ENCODE peak calls at places on chromosomes 13 and 19, in four cellular contexts. H is K562, X is GM12878, C is HepG2. L is an unnamed sample.

GRCh38 chr19:15374105-15374651 is 5.4 kb downstream of the AKAP8 start:
- DNase-seq in C (no peak), H (no peak), X (no peak), L (no peak)

GRCh38 chr19:45163156-45163555 is 2.4 kb upstream of the NKPD1 start:
- DNase-seq in H (no peak), X (no peak), C (no peak), L (no peak)

GRCh38 chr13:25247345-25247744 is 39.9 kb downstream of the MTMR6 start:
- DNase-seq in X (no peak), H (no peak), C (no peak), L (no peak)

GRCh38 chr19:57192064-57192395 is 730 bp downstream of the ZNF264 start:
- DNase-seq in X (no peak), H (no peak), C (no peak), L (no peak)

GRCh38 chr13:102039264-102039663 is 362.6 kb downstream of the FGF14 start:
- DNase-seq in H (no peak), C (no peak), X (no peak), L (no peak)

GRCh38 chr19:17103177-17103576 is 27.6 kb downstream of the MYO9B start:
- DNase-seq in C (peak), X (no peak), H (peak), L (no peak)

GRCh38 chr19:46602392-46603194 is 1.5 kb downstream of the CALM3 start:
- DNase-seq in H (no peak), X (no peak), C (no peak), L (no peak)

GRCh38 chr19:5694167-5694951 is 4.3 kb downstream of the RPL36 start:
- DNase-seq in H (no peak), C (no peak), X (no peak), L (no peak)

GRCh38 chr19:14147797-14148605 is 11.6 kb upstream of the ASF1B start:
- DNase-seq in C (peak), H (peak), X (no peak), L (no peak)

GRCh38 chr19:8490395-8490760 is 12.1 kb downstream of the PRAM1 start:
- DNase-seq in C (no peak), H (no peak), X (no peak), L (no peak)

GRCh38 chr19:55472463-55472862 is 4.0 kb upstream of the ZNF628 start:
- DNase-seq in H (no peak), X (no peak), C (peak), L (no peak)

GRCh38 chr13:95245072-95245471 is 56.2 kb downstream of the ABCC4 start:
- DNase-seq in C (no peak), X (no peak), H (no peak), L (no peak)

GRCh38 chr13:78606471-78607408 is 3.4 kb upstream of the POU4F1 start:
- DNase-seq in X (no peak), H (no peak), C (no peak), L (no peak)

GRCh38 chr19:54616840-54617560 is 13.3 kb upstream of the LILRB1 start:
- DNase-seq in H (no peak), X (peak), C (no peak), L (no peak)

GRCh38 chr13:77980592-77980991 is 62.0 kb upstream of the EDNRB start:
- DNase-seq in H (no peak), C (no peak), X (no peak), L (no peak)

GRCh38 chr13:110363009-110363408 is 55.9 kb downstream of the COL4A2 start:
- DNase-seq in X (no peak), H (no peak), C (no peak), L (no peak)

GRCh38 chr19:41376998-41377365 is 649 bp downstream of the TMEM91 start:
- DNase-seq in H (no peak), C (no peak), X (no peak), L (no peak)

GRCh38 chr13:89514534-89515312 is 1832.8 kb upstream of the MIR17HG start:
- DNase-seq in H (no peak), X (no peak), C (peak), L (peak)

GRCh38 chr19:679418-680286 is 3.5 kb downstream of the FSTL3 start:
- DNase-seq in H (peak), X (no peak), C (no peak), L (no peak)

GRCh38 chr13:94444826-94445225 is 34.7 kb downstream of the DCT start:
- DNase-seq in C (no peak), H (no peak), X (no peak), L (no peak)

GRCh38 chr13:114279770-114280169 is 1.6 kb upstream of the UPF3A start:
- DNase-seq in H (no peak), C (no peak), X (no peak), L (no peak)

GRCh38 chr13:33745370-33746324 is 72.3 kb upstream of the RFC3 start:
- DNase-seq in H (no peak), X (no peak), C (no peak), L (no peak)

GRCh38 chr19:43699506-43700367 is 16.1 kb upstream of the IRGC start:
- DNase-seq in C (no peak), H (no peak), X (no peak), L (no peak)

GRCh38 chr19:311813-312261 is 20.6 kb upstream of the PLPP2 start:
- DNase-seq in C (no peak), X (no peak), H (no peak), L (no peak)

GRCh38 chr19:10637894-10638293 is 12.5 kb downstream of the SLC44A2 start:
- DNase-seq in C (no peak), H (no peak), X (no peak), L (no peak)

GRCh38 chr19:49863254-49863934 is 4.0 kb downstream of the PNKP start:
- DNase-seq in C (no peak), H (no peak), X (no peak), L (no peak)

GRCh38 chr19:9934132-9934950 is 2.0 kb downstream of the OLFM2 start:
- DNase-seq in X (no peak), H (peak), C (peak), L (no peak)

GRCh38 chr13:21216332-21216731 is 39.9 kb downstream of the MRPL57 start:
- DNase-seq in H (no peak), C (no peak), X (no peak), L (no peak)

GRCh38 chr19:40908981-40909380 is 26.9 kb upstream of the CYP2A7 start:
- DNase-seq in C (no peak), X (no peak), H (no peak), L (no peak)

GRCh38 chr13:24196593-24197197 is 36.2 kb downstream of the SPATA13 start:
- DNase-seq in H (no peak), X (no peak), C (no peak), L (no peak)

GRCh38 chr19:35223856-35224505 is 4.6 kb downstream of the FAM187B start:
- DNase-seq in C (no peak), H (no peak), X (no peak), L (no peak)

GRCh38 chr19:45613926-45614725 is 12.1 kb upstream of the GPR4 start:
- DNase-seq in C (no peak), H (no peak), X (peak), L (no peak)

GRCh38 chr19:55089279-55089944 is 13.7 kb downstream of the EPS8L1 start:
- DNase-seq in X (no peak), H (no peak), C (no peak), L (no peak)

GRCh38 chr13:34762312-34762711 is 179.8 kb upstream of the NBEA start:
- DNase-seq in X (no peak), H (no peak), C (no peak), L (no peak)
- TF ChIP-seq SIN3A in X (no peak), H (no peak), C (no peak), L (no peak)

GRCh38 chr13:38191016-38191415 is 158.6 kb upstream of the UFM1 start:
- DNase-seq in H (no peak), X (no peak), C (no peak), L (no peak)
- H3K27ac ChIP-seq in H (no peak), X (no peak), C (no peak), L (no peak)

DNA sequence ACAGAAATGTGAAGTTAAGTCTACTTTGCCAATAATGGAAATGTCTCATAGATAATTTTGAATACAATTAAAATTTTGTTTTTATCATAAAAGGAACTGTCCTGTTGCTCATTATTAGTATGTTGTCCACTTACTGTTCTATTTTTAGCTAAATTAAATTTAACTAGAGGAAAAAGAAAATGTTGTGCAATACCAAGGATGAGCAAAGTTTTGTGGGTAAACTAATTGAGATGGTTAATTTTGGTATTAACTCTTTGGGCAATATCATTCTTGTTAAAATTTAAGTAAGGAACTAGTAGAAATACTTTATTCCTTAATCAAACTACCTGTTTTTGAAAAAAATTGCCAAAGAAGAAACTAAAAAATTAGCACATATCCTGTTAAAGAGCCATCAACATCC is 43.5 kb downstream of the SOX1 start:
- DNase-seq in C (no peak), X (no peak), H (no peak), L (no peak)
- TF ChIP-seq CTCF in C (no peak), X (no peak), H (no peak), L (no peak)

GRCh38 chr13:83136660-83137059 is 745.6 kb downstream of the SLITRK1 start:
- DNase-seq in X (no peak), C (no peak), H (no peak), L (no peak)
- TF ChIP-seq SIN3A in X (no peak), C (no peak), H (no peak), L (no peak)

DNA sequence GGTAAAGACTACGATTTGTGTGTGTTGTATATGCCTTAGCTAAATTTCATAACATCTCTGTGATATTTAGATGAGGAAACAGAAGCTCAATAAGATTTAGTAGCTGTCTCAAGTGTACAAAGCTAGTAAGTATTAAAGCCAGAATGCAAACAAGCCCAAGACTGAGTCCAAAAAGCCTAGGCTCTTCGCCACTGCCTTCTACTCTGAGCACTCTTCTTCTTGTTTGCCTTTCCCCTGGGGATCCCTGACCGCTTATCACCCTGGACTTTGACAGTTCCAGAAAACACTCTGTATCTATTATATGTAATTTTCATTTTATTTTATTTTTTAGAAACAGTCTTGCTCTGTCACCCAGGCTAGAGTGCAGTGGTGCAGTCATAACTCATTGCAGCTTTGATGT is 5.8 kb downstream of the TM9SF2 start:
- DNase-seq in X (no peak), C (no peak), H (no peak), L (no peak)
- H3K27ac ChIP-seq in X (peak), C (no peak), H (no peak), L (no peak)

DNA sequence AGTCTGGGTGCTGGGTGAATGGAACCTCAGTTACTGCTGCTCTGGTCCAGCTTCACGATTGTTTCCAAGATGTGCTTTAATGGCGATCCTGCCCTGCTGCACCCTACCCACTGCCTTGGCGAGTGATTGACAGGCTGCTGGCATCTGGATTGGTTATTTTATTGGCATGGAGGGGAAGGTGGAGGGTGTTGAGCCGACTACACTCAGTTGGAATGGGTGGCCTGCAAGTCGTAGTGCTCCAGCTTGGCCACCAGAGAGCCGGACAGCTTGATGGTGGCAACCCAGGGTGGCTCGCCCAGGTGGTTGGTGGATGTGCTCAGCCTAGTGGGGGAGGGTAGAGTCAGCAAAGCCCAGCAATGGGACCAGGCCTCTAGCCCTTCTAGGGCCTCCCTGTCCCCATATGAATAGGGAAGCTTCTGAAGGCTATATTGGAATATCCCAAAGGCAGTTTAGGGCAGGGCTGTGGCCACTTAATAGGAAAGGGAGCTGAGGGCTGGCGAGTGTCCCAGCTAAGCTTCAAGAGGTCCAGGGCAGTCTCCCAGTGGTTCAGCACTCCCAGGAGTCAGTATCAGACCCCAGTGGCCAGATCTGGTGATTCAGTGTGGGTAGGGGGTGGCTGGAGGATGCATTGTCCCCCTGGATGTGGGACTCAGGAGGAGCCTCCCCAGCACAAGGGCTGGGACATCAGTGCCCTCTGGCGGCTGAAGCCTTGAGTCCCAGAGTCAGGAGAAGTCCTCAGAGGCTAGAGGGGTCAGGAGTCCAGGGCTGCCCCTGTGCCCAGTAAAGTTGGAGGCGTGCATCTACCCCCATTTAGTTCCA is 3.4 kb downstream of the GGN start:
- DNase-seq in C (peak), H (peak), X (no peak), L (no peak)
- TF ChIP-seq CTCF in C (peak), H (peak), X (no peak), L (peak)

DNA sequence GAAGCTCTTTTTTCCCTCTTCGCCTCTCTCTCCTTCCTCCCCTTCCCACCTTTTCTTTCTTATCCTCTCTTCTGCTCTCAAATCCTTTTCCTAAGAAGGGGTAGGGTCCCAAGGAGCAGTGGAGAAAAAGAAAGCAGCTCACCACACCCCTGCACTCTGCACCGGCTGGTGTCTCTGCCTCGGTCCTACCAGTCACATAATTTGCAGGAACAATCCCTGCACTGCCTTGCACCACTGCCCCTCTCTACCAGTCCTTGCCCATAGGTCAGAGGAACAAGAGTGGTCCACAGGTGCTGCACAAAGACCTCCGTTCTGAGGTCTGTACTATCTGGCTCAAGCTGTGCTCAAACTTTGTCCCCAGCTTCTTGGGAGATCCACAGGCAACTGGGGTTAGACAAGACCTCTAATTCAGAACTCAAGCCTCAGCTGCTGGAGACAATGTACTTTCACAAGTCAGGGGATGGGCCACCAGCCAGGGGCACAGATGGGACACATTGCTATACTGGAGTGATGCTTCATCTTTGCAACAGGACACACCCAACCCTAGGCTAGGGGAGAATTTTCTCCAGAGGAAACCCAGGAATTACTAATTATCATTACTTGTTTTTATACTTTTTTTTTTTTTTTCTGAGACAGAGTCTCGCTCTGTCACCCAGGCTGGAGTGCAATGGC is 125.4 kb upstream of the ZNF507 start:
- DNase-seq in X (no peak), C (no peak), H (no peak), L (no peak)
- TF ChIP-seq SIN3A in X (no peak), C (no peak), H (no peak), L (no peak)

L was measured in Panc1.